ENCODE peak calls at places on chromosomes 13 and 19, in seven cellular contexts. One of them, this sample, is unnamed.

GRCh38 chr19:45103625-45104319 is 10.8 kb downstream of the PPP1R37 start:
- DNase-seq in K562: no peak
- DNase-seq in Panc1: no peak
- DNase-seq in H1: no peak
- DNase-seq in HCT116: no peak
- DNase-seq in HepG2: peak; percentile 73
- DNase-seq in SK-N-SH: no peak
- DNase-seq in this sample: no peak

GRCh38 chr13:46097015-46097414 is 7.8 kb downstream of the CPB2 start:
- DNase-seq in K562: no peak
- DNase-seq in Panc1: no peak
- DNase-seq in H1: no peak
- DNase-seq in HCT116: no peak
- DNase-seq in HepG2: no peak
- DNase-seq in SK-N-SH: no peak
- DNase-seq in this sample: no peak

GRCh38 chr13:34208326-34208725 is 390.4 kb downstream of the RFC3 start:
- DNase-seq in K562: no peak
- DNase-seq in Panc1: no peak
- DNase-seq in H1: no peak
- DNase-seq in HCT116: no peak
- DNase-seq in HepG2: no peak
- DNase-seq in SK-N-SH: no peak
- DNase-seq in this sample: no peak

GRCh38 chr19:5152013-5152763 is 183.3 kb downstream of the KDM4B start:
- DNase-seq in K562: no peak
- DNase-seq in Panc1: no peak
- DNase-seq in H1: no peak
- DNase-seq in HCT116: no peak
- DNase-seq in HepG2: no peak
- DNase-seq in SK-N-SH: peak; percentile 33
- DNase-seq in this sample: no peak

GRCh38 chr13:23922005-23922932 is 25.0 kb upstream of the C1QTNF9B start:
- DNase-seq in K562: no peak
- DNase-seq in Panc1: no peak
- DNase-seq in H1: no peak
- DNase-seq in HCT116: no peak
- DNase-seq in HepG2: no peak
- DNase-seq in SK-N-SH: no peak
- DNase-seq in this sample: no peak

GRCh38 chr19:22144394-22144793 is 52.4 kb downstream of the ZNF676 start:
- DNase-seq in K562: peak; percentile 9
- DNase-seq in Panc1: no peak
- DNase-seq in H1: no peak
- DNase-seq in HCT116: peak; percentile 3
- DNase-seq in HepG2: no peak
- DNase-seq in SK-N-SH: peak; percentile 4
- DNase-seq in this sample: no peak

GRCh38 chr19:5340637-5341447 is at the start of gene PTPRS:
- DNase-seq in K562: peak; percentile 99
- DNase-seq in Panc1: no peak
- DNase-seq in H1: peak; percentile 33
- DNase-seq in HCT116: peak; percentile 32
- DNase-seq in HepG2: peak; percentile 61
- DNase-seq in SK-N-SH: peak; percentile 99
- DNase-seq in this sample: no peak

GRCh38 chr13:80516818-80517348 is 176.0 kb upstream of the SPRY2 start:
- DNase-seq in K562: peak; percentile 5
- DNase-seq in Panc1: no peak
- DNase-seq in H1: no peak
- DNase-seq in HCT116: no peak
- DNase-seq in HepG2: no peak
- DNase-seq in SK-N-SH: no peak
- DNase-seq in this sample: no peak

GRCh38 chr13:64525687-64526086 is 2704.4 kb downstream of the PCDH9 start:
- DNase-seq in K562: no peak
- DNase-seq in Panc1: no peak
- DNase-seq in H1: no peak
- DNase-seq in HCT116: no peak
- DNase-seq in HepG2: no peak
- DNase-seq in SK-N-SH: no peak
- DNase-seq in this sample: no peak

GRCh38 chr13:24050292-24050711 is 110.2 kb upstream of the SPATA13 start:
- DNase-seq in K562: no peak
- DNase-seq in Panc1: no peak
- DNase-seq in H1: no peak
- DNase-seq in HCT116: no peak
- DNase-seq in HepG2: no peak
- DNase-seq in SK-N-SH: no peak
- DNase-seq in this sample: no peak

GRCh38 chr13:108495686-108496363 is 133.6 kb upstream of the MYO16 start:
- DNase-seq in K562: no peak
- DNase-seq in Panc1: no peak
- DNase-seq in H1: no peak
- DNase-seq in HCT116: no peak
- DNase-seq in HepG2: no peak
- DNase-seq in SK-N-SH: peak; percentile 57
- DNase-seq in this sample: no peak

GRCh38 chr13:106295971-106296370 is 239.5 kb downstream of the EFNB2 start:
- DNase-seq in K562: no peak
- DNase-seq in Panc1: no peak
- DNase-seq in H1: no peak
- DNase-seq in HCT116: no peak
- DNase-seq in HepG2: no peak
- DNase-seq in SK-N-SH: no peak
- DNase-seq in this sample: no peak

GRCh38 chr19:10289836-10290438 is at the start of gene ICAM5:
- DNase-seq in K562: peak; percentile 59
- DNase-seq in Panc1: no peak
- DNase-seq in H1: no peak
- DNase-seq in HCT116: peak; percentile 57
- DNase-seq in HepG2: no peak
- DNase-seq in SK-N-SH: no peak
- DNase-seq in this sample: no peak

GRCh38 chr19:18832331-18833140 is 777 bp downstream of the UPF1 start:
- DNase-seq in K562: peak; percentile 74
- DNase-seq in Panc1: no peak
- DNase-seq in H1: no peak
- DNase-seq in HCT116: no peak
- DNase-seq in HepG2: peak; percentile 46
- DNase-seq in SK-N-SH: peak; percentile 71
- DNase-seq in this sample: no peak

GRCh38 chr19:12789098-12789903 is 2.0 kb upstream of the JUNB start:
- DNase-seq in K562: no peak
- DNase-seq in Panc1: no peak
- DNase-seq in H1: no peak
- DNase-seq in HCT116: no peak
- DNase-seq in HepG2: no peak
- DNase-seq in SK-N-SH: no peak
- DNase-seq in this sample: no peak

GRCh38 chr19:39870171-39870971 is 24.2 kb upstream of the FBL start:
- DNase-seq in K562: peak; percentile 35
- DNase-seq in Panc1: no peak
- DNase-seq in H1: no peak
- DNase-seq in HCT116: no peak
- DNase-seq in HepG2: no peak
- DNase-seq in SK-N-SH: no peak
- DNase-seq in this sample: no peak

GRCh38 chr13:109785141-109785891 is 1.1 kb downstream of the IRS2 start:
- DNase-seq in K562: no peak
- DNase-seq in Panc1: no peak
- DNase-seq in H1: no peak
- DNase-seq in HCT116: no peak
- DNase-seq in HepG2: no peak
- DNase-seq in SK-N-SH: peak; percentile 47
- DNase-seq in this sample: no peak

DNA sequence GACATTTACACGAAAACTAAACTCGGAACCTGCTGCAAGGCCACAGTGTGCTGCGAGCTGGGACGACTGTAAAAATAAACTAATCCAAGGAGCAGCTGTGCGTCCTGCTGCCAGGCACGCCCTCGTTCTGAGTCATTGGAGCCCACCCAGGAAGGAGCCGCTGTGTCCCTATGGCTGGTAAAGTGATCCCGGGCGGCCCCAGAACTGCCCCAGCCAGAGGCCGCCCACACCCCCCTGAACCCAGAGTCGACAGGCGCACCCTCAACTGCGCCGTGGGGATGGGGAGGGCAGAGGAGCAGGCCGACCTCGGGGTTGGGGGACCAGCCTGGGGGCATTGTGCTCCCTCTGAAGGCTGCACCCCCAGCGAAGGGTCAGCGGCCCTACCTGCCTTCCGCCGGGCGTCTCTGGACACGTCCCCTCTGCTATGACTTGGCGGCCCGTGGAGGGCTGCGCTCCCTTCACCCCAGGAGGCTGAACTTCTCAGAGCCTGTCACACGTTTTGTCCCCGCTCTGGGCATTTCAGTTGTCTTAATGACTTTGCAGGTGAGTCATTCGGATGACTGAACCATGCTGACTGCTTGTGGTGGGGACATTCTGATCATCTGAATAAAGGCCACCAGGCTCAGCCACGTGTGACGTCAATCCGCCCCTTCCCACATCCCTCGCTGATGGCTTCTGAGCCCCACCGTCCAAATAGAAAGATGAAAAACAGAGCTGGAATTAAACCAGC is 42.7 kb downstream of the ADPRHL1 start:
- DNase-seq in K562: no peak
- DNase-seq in Panc1: peak; percentile 65
- DNase-seq in H1: no peak
- DNase-seq in HCT116: peak; percentile 89
- DNase-seq in HepG2: peak; percentile 61
- DNase-seq in SK-N-SH: no peak
- DNase-seq in this sample: no peak
- TF ChIP-seq SIN3A in K562: no peak
- TF ChIP-seq SIN3A in Panc1: no peak
- TF ChIP-seq SIN3A in H1: no peak
- TF ChIP-seq SIN3A in HCT116: no peak
- TF ChIP-seq SIN3A in HepG2: no peak
- TF ChIP-seq SIN3A in SK-N-SH: no peak
- TF ChIP-seq SIN3A in this sample: no peak

DNA sequence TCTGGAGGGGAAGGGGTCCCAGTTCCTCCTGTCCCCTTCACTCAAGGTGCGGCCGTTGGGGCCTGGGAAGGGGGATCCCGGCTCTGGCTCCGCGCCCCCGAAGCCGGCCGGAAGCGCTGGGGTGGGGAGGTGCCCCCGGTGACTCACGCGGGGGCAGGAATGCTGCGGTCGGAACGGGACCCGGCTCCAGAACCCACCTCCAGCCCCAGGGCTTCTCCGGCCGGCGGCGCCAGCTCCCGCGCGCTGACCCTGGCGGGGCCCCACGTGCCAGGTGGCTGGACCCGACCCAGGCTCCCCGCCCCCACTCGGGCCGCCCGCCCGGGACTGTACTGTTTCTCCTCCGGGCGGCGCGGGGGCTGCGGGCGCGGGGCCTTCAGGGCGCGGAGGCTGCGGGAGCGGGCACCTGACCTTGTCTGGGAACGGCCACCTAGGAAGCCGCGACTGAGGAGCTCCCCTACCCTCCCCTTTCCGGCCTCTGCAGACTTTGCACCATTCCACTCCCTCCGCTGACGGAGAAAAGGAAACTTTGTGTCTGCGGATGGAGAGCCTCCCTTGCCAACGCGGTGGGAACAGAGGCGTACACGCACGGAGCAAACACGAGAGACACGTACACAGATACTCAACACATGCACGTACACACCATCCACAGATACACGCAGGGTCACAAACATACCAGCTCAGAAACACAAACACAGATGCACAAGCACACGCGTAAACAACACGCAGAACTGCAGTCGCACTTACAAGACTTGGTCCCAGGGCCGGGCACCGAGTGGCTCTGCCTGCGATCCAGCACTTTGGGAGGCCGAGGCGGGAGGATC is 7.2 kb downstream of the AXL start:
- DNase-seq in K562: peak; percentile 93
- DNase-seq in Panc1: no peak
- DNase-seq in H1: no peak
- DNase-seq in HCT116: peak; percentile 72
- DNase-seq in HepG2: peak; percentile 68
- DNase-seq in SK-N-SH: peak; percentile 56
- DNase-seq in this sample: no peak
- TF ChIP-seq SIN3A in K562: peak; percentile 43
- TF ChIP-seq SIN3A in Panc1: peak; percentile 7
- TF ChIP-seq SIN3A in H1: no peak
- TF ChIP-seq SIN3A in HCT116: no peak
- TF ChIP-seq SIN3A in HepG2: no peak
- TF ChIP-seq SIN3A in SK-N-SH: peak; percentile 34
- TF ChIP-seq SIN3A in this sample: no peak

GRCh38 chr19:28731113-28731512 is 481.8 kb downstream of the UQCRFS1 start:
- DNase-seq in K562: no peak
- DNase-seq in Panc1: no peak
- DNase-seq in H1: no peak
- DNase-seq in HCT116: no peak
- DNase-seq in HepG2: no peak
- DNase-seq in SK-N-SH: no peak
- DNase-seq in this sample: no peak

GRCh38 chr19:28726533-28726932 is 486.4 kb downstream of the UQCRFS1 start:
- DNase-seq in K562: no peak
- DNase-seq in Panc1: no peak
- DNase-seq in H1: no peak
- DNase-seq in HCT116: no peak
- DNase-seq in HepG2: no peak
- DNase-seq in SK-N-SH: no peak
- DNase-seq in this sample: no peak

GRCh38 chr19:28727835-28728159 is 485.2 kb downstream of the UQCRFS1 start:
- DNase-seq in K562: no peak
- DNase-seq in Panc1: no peak
- DNase-seq in H1: no peak
- DNase-seq in HCT116: no peak
- DNase-seq in HepG2: no peak
- DNase-seq in SK-N-SH: no peak
- DNase-seq in this sample: no peak

GRCh38 chr19:28731577-28731976 is 481.4 kb downstream of the UQCRFS1 start:
- DNase-seq in K562: no peak
- DNase-seq in Panc1: no peak
- DNase-seq in H1: no peak
- DNase-seq in HCT116: no peak
- DNase-seq in HepG2: no peak
- DNase-seq in SK-N-SH: no peak
- DNase-seq in this sample: no peak

GRCh38 chr19:28727133-28727834 is 485.7 kb downstream of the UQCRFS1 start:
- DNase-seq in K562: peak; percentile 93
- DNase-seq in Panc1: no peak
- DNase-seq in H1: peak; percentile 43
- DNase-seq in HCT116: no peak
- DNase-seq in HepG2: no peak
- DNase-seq in SK-N-SH: peak; percentile 65
- DNase-seq in this sample: no peak
- TF ChIP-seq SIN3A in K562: peak; percentile 50
- TF ChIP-seq SIN3A in Panc1: no peak
- TF ChIP-seq SIN3A in H1: no peak
- TF ChIP-seq SIN3A in HCT116: no peak
- TF ChIP-seq SIN3A in HepG2: no peak
- TF ChIP-seq SIN3A in SK-N-SH: no peak
- TF ChIP-seq SIN3A in this sample: no peak

DNA sequence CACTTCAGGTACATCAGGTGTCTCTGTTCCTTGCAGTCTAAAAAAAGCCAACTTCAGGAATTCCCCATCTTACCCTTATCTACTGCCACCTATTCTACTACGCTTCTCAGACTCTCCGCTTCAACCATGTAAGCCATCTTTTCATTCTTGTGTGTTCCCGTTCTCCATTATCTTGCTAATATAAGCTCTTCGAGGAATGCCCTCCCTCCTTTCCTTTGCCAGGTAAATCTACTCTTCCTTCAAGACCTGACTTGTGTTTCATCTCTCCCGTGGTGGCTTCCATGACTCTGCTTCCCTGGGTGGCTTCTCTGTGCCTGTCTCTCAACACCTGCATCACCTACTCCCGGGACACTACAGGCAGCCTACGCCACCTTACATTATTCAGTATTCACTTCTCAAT is 42.3 kb upstream of the MEDAG start:
- DNase-seq in K562: no peak
- DNase-seq in Panc1: no peak
- DNase-seq in H1: no peak
- DNase-seq in HCT116: no peak
- DNase-seq in HepG2: no peak
- DNase-seq in SK-N-SH: no peak
- DNase-seq in this sample: no peak
- TF ChIP-seq SIN3A in K562: no peak
- TF ChIP-seq SIN3A in Panc1: no peak
- TF ChIP-seq SIN3A in H1: no peak
- TF ChIP-seq SIN3A in HCT116: no peak
- TF ChIP-seq SIN3A in HepG2: no peak
- TF ChIP-seq SIN3A in SK-N-SH: no peak
- TF ChIP-seq SIN3A in this sample: no peak